ENCODE peak calls at places on chromosomes 3 and 15, in six cellular contexts. L, F, S, H, Q and A are unnamed samples.

GRCh38 chr3:44883999-44884431 is 9.6 kb downstream of the TGM4 start:
- DNase-seq in L (no peak), F (no peak), S (no peak), H (peak), Q (peak), A (no peak)

GRCh38 chr3:9930804-9931418 is 2.7 kb upstream of the CRELD1 start:
- DNase-seq in L (no peak), F (no peak), S (no peak), H (no peak), Q (no peak), A (no peak)

GRCh38 chr3:1196997-1197396 is 104.2 kb downstream of the CNTN6 start:
- DNase-seq in L (no peak), F (no peak), S (no peak), H (no peak), Q (no peak), A (no peak)

GRCh38 chr3:23461069-23461468 is 257.9 kb downstream of the UBE2E2 start:
- DNase-seq in L (no peak), F (no peak), S (no peak), H (no peak), Q (no peak), A (no peak)

GRCh38 chr3:882526-882925 is 210.3 kb upstream of the CNTN6 start:
- DNase-seq in L (no peak), F (no peak), S (no peak), H (no peak), Q (no peak), A (no peak)

GRCh38 chr15:47862402-47862801 is 145.1 kb downstream of the SEMA6D start:
- DNase-seq in L (no peak), F (no peak), S (no peak), H (no peak), Q (no peak), A (no peak)

GRCh38 chr3:45000823-45001222 is 24.8 kb downstream of the EXOSC7 start:
- DNase-seq in L (no peak), F (no peak), S (no peak), H (no peak), Q (no peak), A (no peak)

GRCh38 chr3:151931171-151931570 is 57.7 kb downstream of the SUCNR1 start:
- DNase-seq in L (no peak), F (no peak), S (no peak), H (no peak), Q (no peak), A (no peak)

GRCh38 chr3:192597511-192597910 is 129.8 kb downstream of the FGF12 start:
- DNase-seq in L (no peak), F (no peak), S (no peak), H (no peak), Q (no peak), A (no peak)

GRCh38 chr3:88863196-88863595 is 244.2 kb upstream of the EPHA3 start:
- DNase-seq in L (no peak), F (no peak), S (no peak), H (no peak), Q (no peak), A (no peak)

GRCh38 chr3:193974147-193974546 is 161.8 kb upstream of the HES1 start:
- DNase-seq in L (no peak), F (no peak), S (no peak), H (no peak), Q (no peak), A (no peak)

GRCh38 chr15:30023798-30024295 is 58.9 kb upstream of the GOLGA8J start:
- DNase-seq in L (no peak), F (no peak), S (no peak), H (no peak), Q (peak), A (no peak)

GRCh38 chr15:72237286-72238224 is 6.6 kb upstream of the PKM start:
- DNase-seq in L (peak), F (peak), S (peak), H (peak), Q (peak), A (peak)

GRCh38 chr15:88015228-88015860 is 241.2 kb downstream of the NTRK3 start:
- DNase-seq in L (no peak), F (peak), S (no peak), H (no peak), Q (no peak), A (peak)

GRCh38 chr3:128849776-128850542 is 29.5 kb upstream of the ACAD9 start:
- DNase-seq in L (no peak), F (no peak), S (no peak), H (peak), Q (peak), A (peak)

GRCh38 chr3:31858439-31858838 is 122.6 kb downstream of the OSBPL10 start:
- DNase-seq in L (no peak), F (no peak), S (no peak), H (no peak), Q (peak), A (no peak)

GRCh38 chr15:62809106-62809967 is 233.2 kb upstream of the TPM1 start:
- DNase-seq in L (no peak), F (no peak), S (no peak), H (peak), Q (peak), A (no peak)

GRCh38 chr15:39591896-39592315 is 11.0 kb downstream of the THBS1 start:
- DNase-seq in L (no peak), F (no peak), S (no peak), H (no peak), Q (no peak), A (no peak)

GRCh38 chr15:67149859-67150824 is 84.7 kb downstream of the SMAD3 start:
- DNase-seq in L (peak), F (peak), S (no peak), H (peak), Q (peak), A (peak)

GRCh38 chr3:13451301-13451673 is 28.8 kb upstream of the HDAC11 start:
- DNase-seq in L (no peak), F (no peak), S (no peak), H (no peak), Q (no peak), A (peak)

GRCh38 chr3:150213577-150213976 is 194.5 kb upstream of the TSC22D2 start:
- DNase-seq in L (no peak), F (no peak), S (no peak), H (no peak), Q (no peak), A (no peak)

GRCh38 chr3:48186993-48187578 is 1.1 kb downstream of the CDC25A start:
- DNase-seq in L (no peak), F (no peak), S (no peak), H (no peak), Q (peak), A (no peak)

GRCh38 chr3:17740703-17741102 is 1.7 kb downstream of the TBC1D5 start:
- DNase-seq in L (no peak), F (no peak), S (peak), H (peak), Q (peak), A (no peak)

GRCh38 chr15:98103570-98103969 is 143.1 kb downstream of the ARRDC4 start:
- DNase-seq in L (no peak), F (no peak), S (no peak), H (no peak), Q (no peak), A (no peak)

GRCh38 chr15:89531796-89532537 is 35.6 kb upstream of the RHCG start:
- DNase-seq in L (no peak), F (no peak), S (no peak), H (no peak), Q (no peak), A (no peak)

GRCh38 chr3:187966636-187967035 is 187.3 kb upstream of the LPP start:
- DNase-seq in L (no peak), F (no peak), S (no peak), H (no peak), Q (peak), A (no peak)

GRCh38 chr3:119631529-119631928 is 28.9 kb downstream of the POPDC2 start:
- DNase-seq in L (no peak), F (no peak), S (no peak), H (no peak), Q (no peak), A (no peak)

GRCh38 chr3:123028233-123028828 is 768 bp upstream of the SEMA5B start:
- DNase-seq in L (no peak), F (no peak), S (peak), H (peak), Q (peak), A (no peak)

GRCh38 chr3:58487140-58487886 is 4.6 kb upstream of the KCTD6 start:
- DNase-seq in L (no peak), F (peak), S (no peak), H (peak), Q (peak), A (peak)